ENCODE peak calls at places on chromosomes 1 and 21, in six cellular contexts. O is GM12891, E is breast epithelium, F is suprapubic skin, C is stomach, S is prostate gland. H is an unnamed sample.

GRCh38 chr1:88802404-88802803 is 89.0 kb downstream of the GTF2B start:
- DNase-seq in O (no peak), S (no peak), C (no peak), F (no peak), E (no peak), H (no peak)

GRCh38 chr1:161910516-161911077 is 113.1 kb downstream of the OLFML2B start:
- DNase-seq in F (no peak), E (no peak), S (no peak), O (no peak), C (no peak), H (no peak)

GRCh38 chr1:10528066-10529014 is 53.6 kb downstream of the PEX14 start:
- DNase-seq in F (no peak), E (no peak), S (peak), O (no peak), C (peak), H (no peak)

GRCh38 chr1:153612111-153612754 is 704 bp downstream of the S100A16 start:
- DNase-seq in O (no peak), C (no peak), F (peak), E (no peak), S (peak), H (no peak)

GRCh38 chr1:159012495-159012894 is 2.8 kb downstream of the IFI16 start:
- DNase-seq in S (no peak), E (no peak), F (no peak), C (no peak), O (no peak), H (no peak)

GRCh38 chr21:35323947-35324346 is 274.8 kb upstream of the RUNX1 start:
- DNase-seq in E (no peak), O (no peak), F (no peak), C (no peak), S (no peak), H (no peak)

GRCh38 chr1:24021403-24022266 is 41.5 kb upstream of the SRSF10 start:
- DNase-seq in C (peak), O (no peak), F (no peak), S (no peak), E (no peak), H (no peak)

GRCh38 chr1:169109561-169110134 is 3.2 kb downstream of the ATP1B1 start:
- DNase-seq in S (peak), O (no peak), F (no peak), C (peak), E (peak), H (no peak)

GRCh38 chr1:221032616-221033342 is 153.5 kb downstream of the HLX start:
- DNase-seq in S (no peak), F (no peak), C (no peak), E (no peak), O (no peak), H (no peak)

GRCh38 chr21:42562258-42562657 is 48.6 kb downstream of the SLC37A1 start:
- DNase-seq in S (no peak), C (no peak), E (no peak), O (no peak), F (no peak), H (no peak)

GRCh38 chr1:231027971-231028370 is 12.1 kb downstream of the FAM89A start:
- DNase-seq in C (no peak), O (no peak), F (no peak), E (no peak), S (no peak), H (no peak)

GRCh38 chr1:156140879-156141707 is 12.3 kb upstream of the SEMA4A start:
- DNase-seq in C (no peak), F (no peak), E (no peak), O (no peak), S (peak), H (no peak)

GRCh38 chr1:222867316-222867715 is 52.5 kb downstream of the DISP1 start:
- DNase-seq in C (no peak), E (no peak), S (no peak), O (no peak), F (no peak), H (no peak)

GRCh38 chr1:185156321-185156853 is 366 bp downstream of the TRMT1L start:
- DNase-seq in F (no peak), O (peak), C (peak), E (peak), S (no peak), H (peak)

GRCh38 chr1:197618065-197618464 is 157.2 kb downstream of the DENND1B start:
- DNase-seq in E (no peak), F (no peak), C (no peak), S (no peak), O (no peak), H (no peak)

GRCh38 chr1:8625981-8626898 is 191.2 kb downstream of the RERE start:
- DNase-seq in E (no peak), C (no peak), O (no peak), S (no peak), F (no peak), H (no peak)
- TF ChIP-seq POLR2AphosphoS5 in E (no peak), C (no peak), O (no peak), S (no peak), F (no peak), H (no peak)

GRCh38 chr1:198667186-198667585 is 28.3 kb downstream of the PTPRC start:
- DNase-seq in F (no peak), C (no peak), E (no peak), S (no peak), O (no peak), H (no peak)

GRCh38 chr1:198671136-198671535 is 32.3 kb downstream of the PTPRC start:
- DNase-seq in C (no peak), E (no peak), O (no peak), S (no peak), F (no peak), H (no peak)

GRCh38 chr1:198669771-198670170 is 30.9 kb downstream of the PTPRC start:
- DNase-seq in F (no peak), C (no peak), E (no peak), S (no peak), O (no peak), H (no peak)

GRCh38 chr1:198667796-198668195 is 29.0 kb downstream of the PTPRC start:
- DNase-seq in E (no peak), C (no peak), F (no peak), S (no peak), O (no peak), H (no peak)

DNA sequence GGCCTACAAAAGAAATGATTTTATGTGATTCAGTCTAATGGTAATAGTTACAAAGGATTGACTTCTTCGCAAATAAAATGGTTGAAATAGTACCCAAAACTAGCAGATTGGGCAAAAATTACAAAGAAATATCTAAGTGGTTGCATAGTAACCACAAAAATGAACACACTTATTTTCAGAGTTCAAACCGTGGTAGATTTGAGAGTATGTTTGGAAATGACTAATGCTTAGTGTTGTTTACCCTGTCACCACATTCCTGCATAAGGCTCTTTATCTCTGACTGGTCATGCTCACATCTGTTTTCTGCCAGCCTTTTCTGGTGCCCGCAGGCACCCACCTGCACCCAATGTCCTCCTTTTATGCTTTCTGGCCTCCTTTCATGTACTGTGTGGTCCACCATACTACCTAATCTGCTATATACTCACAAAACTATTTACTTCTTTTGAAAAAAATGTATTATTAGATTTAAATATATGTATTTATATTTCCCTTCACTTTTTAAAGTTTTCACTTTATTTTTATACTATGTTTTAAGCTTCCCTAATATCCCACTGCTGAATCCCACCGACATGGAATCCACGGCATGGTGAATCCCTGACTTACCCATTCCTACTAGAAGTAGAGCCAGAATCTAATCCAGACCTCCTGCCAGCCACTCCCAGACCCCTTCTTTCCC is 30.3 kb downstream of the PTPRC start:
- DNase-seq in C (no peak), F (no peak), E (no peak), O (no peak), S (no peak), H (no peak)
- TF ChIP-seq POLR2AphosphoS5 in C (no peak), F (no peak), E (no peak), O (no peak), S (no peak), H (no peak)

GRCh38 chr1:59061876-59062275 is 235.0 kb upstream of the FGGY start:
- DNase-seq in S (peak), E (no peak), F (peak), C (no peak), O (no peak), H (no peak)
- TF ChIP-seq POLR2AphosphoS5 in S (peak), E (peak), F (no peak), C (peak), O (no peak), H (no peak)

DNA sequence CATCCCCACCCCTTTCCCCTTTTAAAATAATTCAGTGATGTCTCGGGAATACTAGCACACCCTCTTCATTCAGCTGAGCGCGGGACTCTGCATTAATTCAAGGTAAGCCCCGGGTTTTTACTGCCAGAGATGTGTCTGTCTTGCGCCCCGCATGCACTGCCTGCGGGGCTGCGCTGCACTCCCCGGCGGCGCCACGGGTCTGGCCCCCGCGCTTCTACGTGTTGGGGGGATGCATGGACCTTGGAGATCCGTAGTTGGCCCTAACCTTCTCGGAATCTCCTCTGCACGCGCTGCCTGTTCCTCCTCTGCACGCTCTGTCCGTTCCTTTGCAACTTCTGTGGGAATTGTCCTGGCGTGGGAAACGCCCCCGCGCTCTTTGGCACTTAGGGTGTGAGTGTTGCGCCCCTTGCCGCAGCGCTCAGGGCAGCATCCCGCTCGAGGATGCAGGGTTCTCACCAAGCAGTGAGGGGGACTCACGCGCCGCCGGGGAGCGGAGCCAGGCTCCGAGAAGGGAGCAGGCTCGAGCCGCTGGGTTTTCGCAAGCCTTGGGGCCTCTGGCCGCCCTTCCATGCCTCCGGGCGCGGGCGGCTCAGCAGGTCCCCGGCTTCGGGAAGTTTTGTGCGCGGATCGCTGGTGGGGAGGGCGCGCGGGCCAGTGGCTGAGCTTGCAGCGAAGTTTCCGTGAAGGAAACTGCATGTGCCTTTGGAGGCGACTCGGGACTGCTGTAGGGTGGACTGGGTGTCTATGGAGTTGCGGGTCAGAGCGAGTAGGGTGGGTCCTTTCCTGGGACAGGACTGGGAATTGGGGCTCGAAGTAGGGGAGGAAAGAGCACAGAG is 165.1 kb upstream of the CACNA1E start:
- DNase-seq in E (no peak), C (no peak), O (no peak), S (no peak), F (no peak), H (no peak)
- TF ChIP-seq POLR2AphosphoS5 in E (no peak), C (no peak), O (no peak), S (no peak), F (no peak), H (no peak)

GRCh38 chr1:32334274-32334861 is 1.7 kb downstream of the MARCKSL1 start:
- DNase-seq in E (no peak), S (no peak), F (no peak), C (no peak), O (no peak), H (no peak)
- TF ChIP-seq POLR2AphosphoS5 in E (no peak), S (no peak), F (no peak), C (no peak), O (peak), H (peak)

GRCh38 chr21:38825269-38825668 is 19.5 kb downstream of the ETS2 start:
- DNase-seq in S (no peak), C (no peak), F (no peak), E (no peak), O (no peak), H (no peak)
- TF ChIP-seq POLR2AphosphoS5 in S (no peak), C (no peak), F (no peak), E (no peak), O (no peak), H (no peak)

GRCh38 chr1:93330196-93330595 is 15.5 kb upstream of the DR1 start:
- DNase-seq in F (no peak), C (no peak), O (no peak), S (no peak), E (no peak), H (no peak)

GRCh38 chr1:93328809-93329477 is 16.8 kb upstream of the DR1 start:
- DNase-seq in O (no peak), C (no peak), F (no peak), E (no peak), S (no peak), H (no peak)

GRCh38 chr1:93330617-93331016 is 15.1 kb upstream of the DR1 start:
- DNase-seq in C (no peak), O (no peak), S (no peak), E (no peak), F (no peak), H (no peak)

GRCh38 chr1:93331412-93331811 is 14.3 kb upstream of the DR1 start:
- DNase-seq in O (no peak), C (no peak), E (no peak), F (no peak), S (no peak), H (no peak)

GRCh38 chr1:93332368-93332767 is 13.3 kb upstream of the DR1 start:
- DNase-seq in F (no peak), S (no peak), O (no peak), C (no peak), E (no peak), H (no peak)
- TF ChIP-seq POLR2AphosphoS5 in F (no peak), S (no peak), O (no peak), C (no peak), E (no peak), H (no peak)

DNA sequence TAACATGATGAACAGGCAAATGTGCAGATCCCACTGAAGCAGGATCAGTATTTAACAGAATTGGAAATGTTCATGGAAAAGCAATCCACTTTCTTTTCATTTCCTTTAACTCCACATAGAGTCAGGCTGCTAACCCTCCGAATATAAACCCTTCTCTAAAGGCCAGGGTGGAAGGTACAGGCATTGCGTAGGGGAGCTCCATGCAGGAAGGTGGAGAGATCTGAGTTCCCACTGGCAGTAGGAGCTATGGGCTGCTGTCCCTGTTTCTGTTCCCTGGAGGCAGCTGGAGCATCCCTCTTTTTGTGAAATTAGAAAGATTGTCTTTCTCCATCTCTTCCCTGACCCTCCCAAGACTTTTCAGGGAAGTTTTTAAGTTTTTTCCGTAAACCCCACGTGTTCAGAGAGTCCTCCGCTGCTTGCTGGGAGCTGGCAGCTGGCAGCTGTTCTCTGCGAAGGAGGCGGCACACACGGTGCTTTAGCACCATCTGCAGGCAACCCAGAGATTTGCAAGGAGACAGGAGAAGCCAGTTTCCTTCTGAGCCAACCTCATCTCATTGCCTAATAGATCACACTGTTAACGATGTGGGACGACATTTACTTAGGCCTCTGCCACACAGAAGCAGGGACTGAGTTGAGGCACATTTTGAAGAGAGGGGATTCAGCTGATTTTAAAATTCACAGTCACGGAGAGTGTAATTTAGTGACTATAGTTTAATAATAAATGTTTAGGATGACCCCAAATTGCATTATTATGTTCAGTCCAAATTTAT is 55.4 kb upstream of the HOOK1 start:
- DNase-seq in O (peak), C (peak), S (peak), E (peak), F (peak), H (peak)
- TF ChIP-seq POLR2AphosphoS5 in O (no peak), C (peak), S (peak), E (peak), F (no peak), H (no peak)

GRCh38 chr1:111448918-111449702 is at the start of the genes ATP5PB and WDR77:
- DNase-seq in O (peak), F (peak), S (peak), C (peak), E (peak), H (peak)
- TF ChIP-seq POLR2AphosphoS5 in O (peak), F (peak), S (peak), C (peak), E (peak), H (peak)

GRCh38 chr1:15826810-15827507 is 19.5 kb upstream of the UQCRHL start:
- DNase-seq in E (no peak), C (no peak), F (no peak), S (no peak), O (no peak), H (no peak)

GRCh38 chr1:15830284-15830657 is 17.2 kb upstream of the SPEN start:
- DNase-seq in O (no peak), E (no peak), C (no peak), F (no peak), S (no peak), H (no peak)

GRCh38 chr1:15820478-15820877 is 13.0 kb upstream of the UQCRHL start:
- DNase-seq in O (no peak), F (no peak), E (no peak), C (no peak), S (no peak), H (no peak)

DNA sequence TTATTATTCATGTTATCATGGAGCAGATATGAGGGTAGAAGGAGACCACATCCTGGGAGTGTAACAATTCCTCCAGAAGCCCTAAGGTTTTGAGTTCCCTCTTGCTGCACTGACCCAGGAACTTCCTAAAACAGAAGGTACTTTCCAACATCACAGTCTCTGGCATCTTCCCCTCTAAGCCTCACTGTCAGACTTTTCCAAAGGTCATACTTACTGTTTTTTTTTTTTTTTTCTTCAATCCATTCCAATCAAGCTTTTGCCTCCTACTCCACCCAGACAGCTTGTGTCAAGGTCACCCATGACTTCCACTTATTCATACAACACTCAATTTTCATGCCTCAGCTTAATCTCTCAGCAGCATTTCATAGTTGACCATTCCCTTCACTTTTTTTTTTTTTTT is 18.4 kb upstream of the UQCRHL start:
- DNase-seq in E (no peak), S (no peak), O (no peak), C (no peak), F (no peak), H (no peak)
- TF ChIP-seq POLR2AphosphoS5 in E (no peak), S (no peak), O (no peak), C (no peak), F (no peak), H (no peak)